ENCODE peak calls at places on chromosomes 1 and 21, in five cellular contexts. M is aorta; L is activated gamma-delta T cell treated with Interleukin-2 at 50 U/mL for 16 hours; P is activated T-cell treated with anti-CD3 and anti-CD28 coated beads for 48 hours; Y is stimulated activated CD4-positive, alpha-beta T cell treated with anti-CD3 and anti-CD28 coated beads, Interleukin-2, amount 100 ng/mL, for 24 hours. A is an unnamed sample.

GRCh38 chr1:159839135-159839849 is 12.6 kb downstream of the SLAMF8 start:
- DNase-seq in L (no peak), Y (no peak), M (no peak), P (no peak), A (no peak)

GRCh38 chr1:116712510-116712909 is 41.7 kb upstream of the CD2 start:
- DNase-seq in M (no peak), Y (no peak), P (no peak), L (no peak), A (no peak)

GRCh38 chr1:9204156-9204720 is 30.3 kb upstream of the H6PD start:
- DNase-seq in M (no peak), L (no peak), Y (no peak), P (no peak), A (no peak)

GRCh38 chr1:3598051-3598471 is 13.2 kb downstream of the MEGF6 start:
- DNase-seq in Y (no peak), P (no peak), L (no peak), M (no peak), A (no peak)

GRCh38 chr1:90143522-90144050 is 148.7 kb downstream of the ZNF326 start:
- DNase-seq in Y (no peak), L (no peak), P (no peak), M (no peak), A (no peak)

GRCh38 chr1:37143818-37144217 is 109.5 kb upstream of the GRIK3 start:
- DNase-seq in Y (no peak), L (no peak), P (no peak), M (no peak), A (no peak)

GRCh38 chr1:230121950-230122349 is 54.9 kb downstream of the GALNT2 start:
- DNase-seq in P (no peak), L (no peak), Y (no peak), M (no peak), A (no peak)

GRCh38 chr21:45325206-45326168 is 37.8 kb upstream of the POFUT2 start:
- DNase-seq in L (no peak), M (peak; percentile 72), Y (no peak), P (no peak), A (no peak)

GRCh38 chr21:35585878-35586277 is 474.4 kb downstream of the SETD4 start:
- DNase-seq in M (no peak), Y (no peak), L (no peak), P (no peak), A (no peak)

GRCh38 chr1:246769306-246769705 is 45.1 kb downstream of the SCCPDH start:
- DNase-seq in P (no peak), M (no peak), Y (no peak), L (no peak), A (no peak)

GRCh38 chr1:214380418-214380817 is 99.5 kb downstream of the SMYD2 start:
- DNase-seq in M (no peak), Y (no peak), P (no peak), L (no peak), A (no peak)

GRCh38 chr1:210264521-210265380 is 32.2 kb downstream of the SERTAD4 start:
- DNase-seq in P (no peak), Y (no peak), L (no peak), M (no peak), A (no peak)

GRCh38 chr1:44819594-44820327 is 11.4 kb downstream of the BTBD19 start:
- DNase-seq in P (peak; percentile 75), M (peak; percentile 90), Y (peak; percentile 84), L (peak; percentile 74), A (peak; percentile 53)

GRCh38 chr1:246106342-246106763 is 400.7 kb downstream of the SMYD3 start:
- DNase-seq in L (no peak), M (no peak), Y (no peak), P (no peak), A (no peak)

GRCh38 chr1:248847181-248847955 is 9.3 kb downstream of the ZNF672 start:
- DNase-seq in M (no peak), P (no peak), L (no peak), Y (no peak), A (no peak)

GRCh38 chr1:8051650-8052049 is 25.5 kb upstream of the ERRFI1 start:
- DNase-seq in P (no peak), L (no peak), Y (no peak), M (no peak), A (no peak)

GRCh38 chr1:53370369-53370961 is 42.6 kb upstream of the LRP8 start:
- DNase-seq in M (peak; percentile 71), L (peak; percentile 0), Y (peak; percentile 9), P (no peak), A (no peak)

GRCh38 chr1:11550664-11551283 is 71.8 kb downstream of the DISP3 start:
- DNase-seq in P (peak; percentile 16), L (no peak), M (no peak), Y (peak; percentile 28), A (no peak)

GRCh38 chr1:186845581-186846210 is 16.9 kb downstream of the PLA2G4A start:
- DNase-seq in P (no peak), M (no peak), L (no peak), Y (no peak), A (no peak)

GRCh38 chr1:54273092-54273836 is 73.3 kb downstream of the MRPL37 start:
- DNase-seq in L (no peak), P (no peak), Y (no peak), M (peak; percentile 91), A (no peak)